ENCODE peak calls at places on chromosomes 13 and 19, in six cellular contexts. A is HFFc6; S is stimulated activated CD4-positive, alpha-beta T cell treated with anti-CD3 and anti-CD28 coated beads, TNF-alpha, amount 100 ng/mL, for 1 hour; E is lung; H is EL; G is activated naive CD4-positive, alpha-beta T cell treated with anti-CD3 and anti-CD28 coated beads, Interleukin-2, amount 50 U/mL, for 16 hours. C is an unnamed sample.
A peak's percentile ranks its signal among the peaks of the same experiment; 100 is the strongest.

GRCh38 chr13:44163108-44163507 is 210.5 kb upstream of the SERP2 start:
- DNase-seq in S (no peak), G (no peak), A (no peak), E (peak; percentile 10), H (no peak), C (no peak)

GRCh38 chr19:42280761-42281174 is 11.7 kb downstream of the CIC start:
- DNase-seq in G (no peak), S (no peak), E (peak; percentile 53), H (no peak), A (no peak), C (no peak)

GRCh38 chr13:112680741-112681360 is 9.0 kb upstream of the ATP11A start:
- DNase-seq in H (no peak), G (no peak), A (no peak), E (no peak), S (no peak), C (no peak)

GRCh38 chr13:70541451-70541850 is 433.2 kb upstream of the KLHL1 start:
- DNase-seq in E (no peak), S (no peak), H (no peak), A (no peak), G (no peak), C (no peak)

GRCh38 chr13:43492745-43493144 is 294.0 kb downstream of the ENOX1 start:
- DNase-seq in G (no peak), S (no peak), A (no peak), E (no peak), H (no peak), C (no peak)

GRCh38 chr13:51557875-51558604 is 26.2 kb upstream of the WDFY2 start:
- DNase-seq in A (peak; percentile 88), E (no peak), S (no peak), H (peak; percentile 82), G (no peak), C (no peak)

GRCh38 chr19:1749373-1750342 is 3.6 kb upstream of the ONECUT3 start:
- DNase-seq in G (no peak), E (no peak), H (no peak), S (no peak), A (no peak), C (no peak)

GRCh38 chr13:36344886-36345437 is 1.2 kb downstream of the SPART start:
- DNase-seq in S (no peak), H (peak; percentile 16), A (no peak), E (no peak), G (no peak), C (no peak)

GRCh38 chr19:49490287-49491029 is 3.0 kb downstream of the RPL13A start:
- DNase-seq in A (no peak), G (no peak), H (no peak), E (no peak), S (no peak), C (no peak)

GRCh38 chr19:29662604-29663404 is 2.5 kb upstream of the PLEKHF1 start:
- DNase-seq in H (peak; percentile 93), E (no peak), G (no peak), S (no peak), A (peak; percentile 90), C (no peak)

GRCh38 chr19:16085115-16085514 is 8.8 kb downstream of the TPM4 start:
- DNase-seq in S (no peak), G (peak; percentile 39), E (no peak), H (peak; percentile 53), A (peak; percentile 39), C (no peak)

GRCh38 chr19:35345671-35346111 is 2.0 kb upstream of the FFAR1 start:
- DNase-seq in H (no peak), G (no peak), E (no peak), S (no peak), A (no peak), C (no peak)

GRCh38 chr13:54185101-54185500 is 1156.5 kb downstream of the OLFM4 start:
- DNase-seq in H (no peak), E (no peak), G (no peak), A (no peak), S (no peak), C (no peak)

GRCh38 chr13:102399791-102400618 is 1.8 kb downstream of the FGF14 start:
- DNase-seq in A (no peak), E (no peak), G (peak; percentile 17), S (no peak), H (no peak), C (peak; percentile 2)

GRCh38 chr13:61768175-61768574 is 352.5 kb upstream of the PCDH20 start:
- DNase-seq in A (no peak), H (no peak), S (no peak), G (no peak), E (no peak), C (no peak)

GRCh38 chr19:10553943-10554381 is 10.3 kb downstream of the ATG4D start:
- DNase-seq in G (no peak), E (no peak), H (no peak), A (no peak), S (no peak), C (no peak)

GRCh38 chr13:111661052-111661451 is 340.6 kb downstream of the TEX29 start:
- DNase-seq in A (no peak), S (no peak), E (no peak), H (no peak), G (no peak), C (no peak)

GRCh38 chr13:109151696-109152095 is 522.3 kb downstream of the MYO16 start:
- DNase-seq in S (no peak), G (no peak), H (no peak), E (no peak), A (no peak), C (no peak)

GRCh38 chr13:53054569-53054968 is 26.0 kb downstream of the OLFM4 start:
- DNase-seq in A (no peak), H (no peak), S (no peak), E (no peak), G (no peak), C (no peak)

GRCh38 chr13:49690133-49690989 is 925 bp downstream of the EBPL start:
- DNase-seq in G (no peak), A (peak; percentile 33), H (peak; percentile 64), E (no peak), S (no peak), C (no peak)

GRCh38 chr13:112767506-112768471 is 78.0 kb downstream of the ATP11A start:
- DNase-seq in H (no peak), A (no peak), E (peak; percentile 63), G (no peak), S (no peak), C (no peak)

GRCh38 chr19:55005684-55006488 is 32.2 kb downstream of the GP6 start:
- DNase-seq in A (no peak), E (peak; percentile 66), H (peak; percentile 25), S (peak; percentile 9), G (peak; percentile 28), C (no peak)

GRCh38 chr19:5828661-5829566 is 10.6 kb downstream of the FUT6 start:
- DNase-seq in S (no peak), E (no peak), A (no peak), G (peak; percentile 37), H (no peak), C (no peak)

GRCh38 chr13:45446181-45446580 is 18.6 kb upstream of the COG3 start:
- DNase-seq in H (peak; percentile 91), G (no peak), S (no peak), E (no peak), A (peak; percentile 76), C (no peak)

GRCh38 chr13:97192166-97192565 is 30.0 kb upstream of the MBNL2 start:
- DNase-seq in G (no peak), E (no peak), H (no peak), S (no peak), A (no peak), C (no peak)

GRCh38 chr19:17075860-17076538 is 422 bp downstream of the MYO9B start:
- DNase-seq in H (peak; percentile 46), A (no peak), G (peak; percentile 47), S (peak; percentile 31), E (peak; percentile 54), C (peak; percentile 30)

GRCh38 chr19:48330012-48330681 is 4.8 kb downstream of the EMP3 start:
- DNase-seq in A (no peak), E (peak; percentile 79), S (peak; percentile 60), H (no peak), G (peak; percentile 84), C (peak; percentile 70)

GRCh38 chr13:21310220-21310619 is 133.8 kb downstream of the MRPL57 start:
- DNase-seq in E (no peak), H (peak; percentile 68), A (peak; percentile 11), G (no peak), S (no peak), C (no peak)

GRCh38 chr19:4322942-4323665 is 15.5 kb downstream of the STAP2 start:
- DNase-seq in A (no peak), S (no peak), E (no peak), G (no peak), H (no peak), C (no peak)

GRCh38 chr13:59494560-59494970 is 669.2 kb downstream of the DIAPH3 start:
- DNase-seq in G (no peak), A (no peak), E (no peak), S (no peak), H (peak; percentile 66), C (no peak)

GRCh38 chr19:21492932-21493906 is 12.2 kb upstream of the ZNF429 start:
- DNase-seq in S (no peak), G (no peak), A (no peak), E (no peak), H (no peak), C (no peak)

GRCh38 chr19:52369463-52370340 is at the start of gene ZNF880:
- DNase-seq in H (peak; percentile 92), G (peak; percentile 94), A (peak; percentile 46), E (peak; percentile 91), S (peak; percentile 87), C (peak; percentile 81)

GRCh38 chr13:39417131-39417530 is 185.9 kb downstream of the LHFPL6 start:
- DNase-seq in H (peak; percentile 18), G (no peak), E (no peak), A (peak; percentile 8), S (no peak), C (no peak)

GRCh38 chr13:111865046-111865445 is 201.9 kb upstream of the SOX1 start:
- DNase-seq in G (no peak), S (no peak), E (no peak), A (no peak), H (no peak), C (no peak)

GRCh38 chr19:58364127-58364526 is 1.6 kb upstream of the ZNF497 start:
- DNase-seq in E (no peak), S (no peak), H (no peak), A (no peak), G (no peak), C (no peak)